ENCODE peak calls at places on chromosomes 16 and 17, in nine cellular contexts. One of them, this sample, is unnamed.

GRCh38 chr17:19317359-19318095 is 45.0 kb downstream of the B9D1 start:
- DNase-seq in brain microvascular endothelial cell: peak
- DNase-seq in fibroblast of the aortic adventitia: peak
- DNase-seq in neural progenitor cell: peak
- DNase-seq in CD4-positive, alpha-beta T cell: no peak
- DNase-seq in fibroblast of mammary gland: peak
- DNase-seq in cardiac fibroblast: peak
- DNase-seq in lung: no peak
- DNase-seq in cardiac muscle cell: peak
- DNase-seq in this sample: no peak

GRCh38 chr16:87791295-87792204 is 25.8 kb upstream of the KLHDC4 start:
- DNase-seq in brain microvascular endothelial cell: no peak
- DNase-seq in fibroblast of the aortic adventitia: no peak
- DNase-seq in neural progenitor cell: peak
- DNase-seq in CD4-positive, alpha-beta T cell: no peak
- DNase-seq in fibroblast of mammary gland: no peak
- DNase-seq in cardiac fibroblast: no peak
- DNase-seq in lung: no peak
- DNase-seq in cardiac muscle cell: no peak
- DNase-seq in this sample: no peak

GRCh38 chr17:40490289-40490853 is 11.1 kb downstream of the TNS4 start:
- DNase-seq in brain microvascular endothelial cell: peak
- DNase-seq in fibroblast of the aortic adventitia: peak
- DNase-seq in neural progenitor cell: peak
- DNase-seq in CD4-positive, alpha-beta T cell: no peak
- DNase-seq in fibroblast of mammary gland: peak
- DNase-seq in cardiac fibroblast: peak
- DNase-seq in lung: no peak
- DNase-seq in cardiac muscle cell: peak
- DNase-seq in this sample: no peak

GRCh38 chr17:42322382-42323267 is 34.3 kb downstream of the STAT5A start:
- DNase-seq in brain microvascular endothelial cell: peak
- DNase-seq in fibroblast of the aortic adventitia: peak
- DNase-seq in neural progenitor cell: peak
- DNase-seq in CD4-positive, alpha-beta T cell: peak
- DNase-seq in fibroblast of mammary gland: peak
- DNase-seq in cardiac fibroblast: peak
- DNase-seq in lung: peak
- DNase-seq in cardiac muscle cell: peak
- DNase-seq in this sample: peak

GRCh38 chr17:49567104-49567521 is 8.6 kb upstream of the NXPH3 start:
- DNase-seq in brain microvascular endothelial cell: no peak
- DNase-seq in fibroblast of the aortic adventitia: no peak
- DNase-seq in neural progenitor cell: no peak
- DNase-seq in CD4-positive, alpha-beta T cell: no peak
- DNase-seq in fibroblast of mammary gland: no peak
- DNase-seq in cardiac fibroblast: no peak
- DNase-seq in lung: no peak
- DNase-seq in cardiac muscle cell: no peak
- DNase-seq in this sample: no peak

GRCh38 chr16:1614226-1615102 is 2.3 kb downstream of the CRAMP1 start:
- DNase-seq in brain microvascular endothelial cell: no peak
- DNase-seq in fibroblast of the aortic adventitia: peak
- DNase-seq in neural progenitor cell: peak
- DNase-seq in CD4-positive, alpha-beta T cell: peak
- DNase-seq in fibroblast of mammary gland: no peak
- DNase-seq in cardiac fibroblast: peak
- DNase-seq in lung: no peak
- DNase-seq in cardiac muscle cell: peak
- DNase-seq in this sample: peak

GRCh38 chr16:89122322-89122831 is 28.7 kb downstream of the ACSF3 start:
- DNase-seq in brain microvascular endothelial cell: no peak
- DNase-seq in fibroblast of the aortic adventitia: no peak
- DNase-seq in neural progenitor cell: no peak
- DNase-seq in CD4-positive, alpha-beta T cell: peak
- DNase-seq in fibroblast of mammary gland: no peak
- DNase-seq in cardiac fibroblast: no peak
- DNase-seq in lung: peak
- DNase-seq in cardiac muscle cell: no peak
- DNase-seq in this sample: no peak

GRCh38 chr16:85553436-85554113 is 59.5 kb upstream of the GSE1 start:
- DNase-seq in brain microvascular endothelial cell: no peak
- DNase-seq in fibroblast of the aortic adventitia: peak
- DNase-seq in neural progenitor cell: no peak
- DNase-seq in CD4-positive, alpha-beta T cell: peak
- DNase-seq in fibroblast of mammary gland: peak
- DNase-seq in cardiac fibroblast: peak
- DNase-seq in lung: peak
- DNase-seq in cardiac muscle cell: peak
- DNase-seq in this sample: peak

GRCh38 chr16:85300451-85300968 is 188.2 kb upstream of the CIBAR2 start:
- DNase-seq in brain microvascular endothelial cell: no peak
- DNase-seq in fibroblast of the aortic adventitia: no peak
- DNase-seq in neural progenitor cell: no peak
- DNase-seq in CD4-positive, alpha-beta T cell: no peak
- DNase-seq in fibroblast of mammary gland: no peak
- DNase-seq in cardiac fibroblast: no peak
- DNase-seq in lung: no peak
- DNase-seq in cardiac muscle cell: no peak
- DNase-seq in this sample: no peak

GRCh38 chr17:2282297-2282873 is 21.2 kb downstream of the SMG6 start:
- DNase-seq in brain microvascular endothelial cell: peak
- DNase-seq in fibroblast of the aortic adventitia: peak
- DNase-seq in neural progenitor cell: peak
- DNase-seq in CD4-positive, alpha-beta T cell: no peak
- DNase-seq in fibroblast of mammary gland: peak
- DNase-seq in cardiac fibroblast: peak
- DNase-seq in lung: no peak
- DNase-seq in cardiac muscle cell: peak
- DNase-seq in this sample: no peak

GRCh38 chr16:1626327-1626726 is 14.2 kb downstream of the CRAMP1 start:
- DNase-seq in brain microvascular endothelial cell: no peak
- DNase-seq in fibroblast of the aortic adventitia: no peak
- DNase-seq in neural progenitor cell: no peak
- DNase-seq in CD4-positive, alpha-beta T cell: no peak
- DNase-seq in fibroblast of mammary gland: no peak
- DNase-seq in cardiac fibroblast: no peak
- DNase-seq in lung: no peak
- DNase-seq in cardiac muscle cell: no peak
- DNase-seq in this sample: no peak

GRCh38 chr16:11601911-11602310 is 15.2 kb upstream of the LITAF start:
- DNase-seq in brain microvascular endothelial cell: no peak
- DNase-seq in fibroblast of the aortic adventitia: no peak
- DNase-seq in neural progenitor cell: no peak
- DNase-seq in CD4-positive, alpha-beta T cell: no peak
- DNase-seq in fibroblast of mammary gland: no peak
- DNase-seq in cardiac fibroblast: no peak
- DNase-seq in lung: no peak
- DNase-seq in cardiac muscle cell: no peak
- DNase-seq in this sample: no peak

GRCh38 chr16:57270221-57271062 is 14.0 kb downstream of the PLLP start:
- DNase-seq in brain microvascular endothelial cell: no peak
- DNase-seq in fibroblast of the aortic adventitia: no peak
- DNase-seq in neural progenitor cell: peak
- DNase-seq in CD4-positive, alpha-beta T cell: no peak
- DNase-seq in fibroblast of mammary gland: no peak
- DNase-seq in cardiac fibroblast: no peak
- DNase-seq in lung: no peak
- DNase-seq in cardiac muscle cell: no peak
- DNase-seq in this sample: no peak

GRCh38 chr16:9566099-9566498 is 474.7 kb downstream of the HAPSTR1 start:
- DNase-seq in brain microvascular endothelial cell: no peak
- DNase-seq in fibroblast of the aortic adventitia: no peak
- DNase-seq in neural progenitor cell: no peak
- DNase-seq in CD4-positive, alpha-beta T cell: no peak
- DNase-seq in fibroblast of mammary gland: no peak
- DNase-seq in cardiac fibroblast: no peak
- DNase-seq in lung: no peak
- DNase-seq in cardiac muscle cell: no peak
- DNase-seq in this sample: no peak

GRCh38 chr17:9261059-9262029 is 240.0 kb downstream of the NTN1 start:
- DNase-seq in brain microvascular endothelial cell: no peak
- DNase-seq in fibroblast of the aortic adventitia: no peak
- DNase-seq in neural progenitor cell: no peak
- DNase-seq in CD4-positive, alpha-beta T cell: no peak
- DNase-seq in fibroblast of mammary gland: no peak
- DNase-seq in cardiac fibroblast: no peak
- DNase-seq in lung: no peak
- DNase-seq in cardiac muscle cell: no peak
- DNase-seq in this sample: no peak

GRCh38 chr17:48068491-48068961 is 20.4 kb downstream of the NFE2L1 start:
- DNase-seq in brain microvascular endothelial cell: peak
- DNase-seq in fibroblast of the aortic adventitia: peak
- DNase-seq in neural progenitor cell: no peak
- DNase-seq in CD4-positive, alpha-beta T cell: no peak
- DNase-seq in fibroblast of mammary gland: peak
- DNase-seq in cardiac fibroblast: peak
- DNase-seq in lung: no peak
- DNase-seq in cardiac muscle cell: no peak
- DNase-seq in this sample: peak
- TF ChIP-seq CTCF in brain microvascular endothelial cell: peak
- TF ChIP-seq CTCF in fibroblast of the aortic adventitia: peak
- TF ChIP-seq CTCF in neural progenitor cell: peak
- TF ChIP-seq CTCF in CD4-positive, alpha-beta T cell: no peak
- TF ChIP-seq CTCF in fibroblast of mammary gland: peak
- TF ChIP-seq CTCF in cardiac fibroblast: peak
- TF ChIP-seq CTCF in lung: no peak
- TF ChIP-seq CTCF in cardiac muscle cell: peak
- TF ChIP-seq CTCF in this sample: peak

GRCh38 chr17:37824534-37825485 is 80.0 kb upstream of the HNF1B start:
- DNase-seq in brain microvascular endothelial cell: peak
- DNase-seq in fibroblast of the aortic adventitia: peak
- DNase-seq in neural progenitor cell: no peak
- DNase-seq in CD4-positive, alpha-beta T cell: no peak
- DNase-seq in fibroblast of mammary gland: peak
- DNase-seq in cardiac fibroblast: peak
- DNase-seq in lung: no peak
- DNase-seq in cardiac muscle cell: peak
- DNase-seq in this sample: peak
- TF ChIP-seq CTCF in brain microvascular endothelial cell: no peak
- TF ChIP-seq CTCF in fibroblast of the aortic adventitia: no peak
- TF ChIP-seq CTCF in neural progenitor cell: no peak
- TF ChIP-seq CTCF in CD4-positive, alpha-beta T cell: no peak
- TF ChIP-seq CTCF in fibroblast of mammary gland: no peak
- TF ChIP-seq CTCF in cardiac fibroblast: no peak
- TF ChIP-seq CTCF in lung: no peak
- TF ChIP-seq CTCF in cardiac muscle cell: no peak
- TF ChIP-seq CTCF in this sample: no peak

GRCh38 chr17:29116652-29117439 is 63.4 kb downstream of the MYO18A start:
- DNase-seq in brain microvascular endothelial cell: peak
- DNase-seq in fibroblast of the aortic adventitia: peak
- DNase-seq in neural progenitor cell: peak
- DNase-seq in CD4-positive, alpha-beta T cell: peak
- DNase-seq in fibroblast of mammary gland: peak
- DNase-seq in cardiac fibroblast: peak
- DNase-seq in lung: peak
- DNase-seq in cardiac muscle cell: peak
- DNase-seq in this sample: peak

GRCh38 chr17:29114141-29114540 is 66.1 kb downstream of the MYO18A start:
- DNase-seq in brain microvascular endothelial cell: no peak
- DNase-seq in fibroblast of the aortic adventitia: no peak
- DNase-seq in neural progenitor cell: no peak
- DNase-seq in CD4-positive, alpha-beta T cell: no peak
- DNase-seq in fibroblast of mammary gland: peak
- DNase-seq in cardiac fibroblast: no peak
- DNase-seq in lung: no peak
- DNase-seq in cardiac muscle cell: no peak
- DNase-seq in this sample: no peak

GRCh38 chr17:29115435-29115834 is 64.8 kb downstream of the MYO18A start:
- DNase-seq in brain microvascular endothelial cell: no peak
- DNase-seq in fibroblast of the aortic adventitia: no peak
- DNase-seq in neural progenitor cell: no peak
- DNase-seq in CD4-positive, alpha-beta T cell: no peak
- DNase-seq in fibroblast of mammary gland: no peak
- DNase-seq in cardiac fibroblast: no peak
- DNase-seq in lung: no peak
- DNase-seq in cardiac muscle cell: no peak
- DNase-seq in this sample: no peak

GRCh38 chr17:29117440-29117753 is 62.8 kb downstream of the MYO18A start:
- DNase-seq in brain microvascular endothelial cell: no peak
- DNase-seq in fibroblast of the aortic adventitia: no peak
- DNase-seq in neural progenitor cell: no peak
- DNase-seq in CD4-positive, alpha-beta T cell: no peak
- DNase-seq in fibroblast of mammary gland: no peak
- DNase-seq in cardiac fibroblast: no peak
- DNase-seq in lung: no peak
- DNase-seq in cardiac muscle cell: no peak
- DNase-seq in this sample: no peak

GRCh38 chr17:29115906-29116651 is 64.1 kb downstream of the MYO18A start:
- DNase-seq in brain microvascular endothelial cell: no peak
- DNase-seq in fibroblast of the aortic adventitia: peak
- DNase-seq in neural progenitor cell: peak
- DNase-seq in CD4-positive, alpha-beta T cell: peak
- DNase-seq in fibroblast of mammary gland: peak
- DNase-seq in cardiac fibroblast: peak
- DNase-seq in lung: peak
- DNase-seq in cardiac muscle cell: peak
- DNase-seq in this sample: peak
- TF ChIP-seq CTCF in brain microvascular endothelial cell: peak
- TF ChIP-seq CTCF in fibroblast of the aortic adventitia: peak
- TF ChIP-seq CTCF in neural progenitor cell: peak
- TF ChIP-seq CTCF in CD4-positive, alpha-beta T cell: no peak
- TF ChIP-seq CTCF in fibroblast of mammary gland: peak
- TF ChIP-seq CTCF in cardiac fibroblast: peak
- TF ChIP-seq CTCF in lung: no peak
- TF ChIP-seq CTCF in cardiac muscle cell: peak
- TF ChIP-seq CTCF in this sample: peak

GRCh38 chr17:68785565-68786486 is 169.4 kb downstream of the ABCA8 start:
- DNase-seq in brain microvascular endothelial cell: no peak
- DNase-seq in fibroblast of the aortic adventitia: no peak
- DNase-seq in neural progenitor cell: no peak
- DNase-seq in CD4-positive, alpha-beta T cell: no peak
- DNase-seq in fibroblast of mammary gland: no peak
- DNase-seq in cardiac fibroblast: no peak
- DNase-seq in lung: no peak
- DNase-seq in cardiac muscle cell: no peak
- DNase-seq in this sample: no peak
- TF ChIP-seq CTCF in brain microvascular endothelial cell: no peak
- TF ChIP-seq CTCF in fibroblast of the aortic adventitia: peak
- TF ChIP-seq CTCF in neural progenitor cell: no peak
- TF ChIP-seq CTCF in CD4-positive, alpha-beta T cell: no peak
- TF ChIP-seq CTCF in fibroblast of mammary gland: no peak
- TF ChIP-seq CTCF in cardiac fibroblast: no peak
- TF ChIP-seq CTCF in lung: no peak
- TF ChIP-seq CTCF in cardiac muscle cell: no peak
- TF ChIP-seq CTCF in this sample: no peak

DNA sequence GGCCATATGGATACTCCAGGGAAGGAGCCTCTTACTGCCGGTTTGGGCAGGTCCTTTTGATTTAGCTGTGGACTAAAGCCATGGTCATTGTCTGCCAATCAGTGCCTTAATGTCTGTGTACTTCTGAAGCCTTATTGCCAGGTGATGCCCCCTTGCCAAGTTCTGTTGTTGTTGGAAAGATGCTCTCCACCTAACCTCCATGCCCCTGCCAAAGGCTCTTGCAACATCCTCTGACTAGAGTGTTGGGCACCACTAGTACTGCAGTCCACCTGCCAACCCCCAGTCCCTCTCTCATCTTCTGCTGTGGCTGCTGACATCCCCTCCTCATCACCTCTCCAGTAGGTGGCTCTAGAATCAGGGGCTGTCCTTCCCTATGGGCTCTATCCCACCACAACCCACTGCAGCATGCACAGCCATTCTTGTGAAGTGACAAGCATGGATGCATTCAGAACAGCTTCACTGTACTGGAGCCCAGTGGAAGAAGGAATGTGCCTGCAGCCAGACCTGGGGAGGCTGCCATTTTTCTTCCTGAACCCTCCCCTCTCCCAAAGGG is 375.3 kb upstream of the CDH5 start:
- DNase-seq in brain microvascular endothelial cell: no peak
- DNase-seq in fibroblast of the aortic adventitia: no peak
- DNase-seq in neural progenitor cell: peak
- DNase-seq in CD4-positive, alpha-beta T cell: no peak
- DNase-seq in fibroblast of mammary gland: no peak
- DNase-seq in cardiac fibroblast: no peak
- DNase-seq in lung: no peak
- DNase-seq in cardiac muscle cell: no peak
- DNase-seq in this sample: no peak
- TF ChIP-seq CTCF in brain microvascular endothelial cell: no peak
- TF ChIP-seq CTCF in fibroblast of the aortic adventitia: no peak
- TF ChIP-seq CTCF in neural progenitor cell: peak
- TF ChIP-seq CTCF in CD4-positive, alpha-beta T cell: no peak
- TF ChIP-seq CTCF in fibroblast of mammary gland: no peak
- TF ChIP-seq CTCF in cardiac fibroblast: no peak
- TF ChIP-seq CTCF in lung: no peak
- TF ChIP-seq CTCF in cardiac muscle cell: no peak
- TF ChIP-seq CTCF in this sample: no peak